ENCODE peak calls at places on chromosome 4, in six cellular contexts. One of them, this sample, is unnamed.

GRCh38 chr4:81757706-81758105 is 286.0 kb upstream of the RASGEF1B start:
- DNase-seq in fibroblast of the conjunctiva: no peak
- DNase-seq in AG04450: no peak
- DNase-seq in cerebellar cortex: no peak
- DNase-seq in activated CD8-positive, alpha-beta memory T cell treated with anti-CD3 and anti-CD28 coated beads for 4 hours: no peak
- DNase-seq in RPMI7951: no peak
- DNase-seq in this sample: no peak

GRCh38 chr4:55086561-55086960 is 38.8 kb downstream of the KDR start:
- DNase-seq in fibroblast of the conjunctiva: no peak
- DNase-seq in AG04450: no peak
- DNase-seq in cerebellar cortex: no peak
- DNase-seq in activated CD8-positive, alpha-beta memory T cell treated with anti-CD3 and anti-CD28 coated beads for 4 hours: no peak
- DNase-seq in RPMI7951: no peak
- DNase-seq in this sample: no peak

GRCh38 chr4:7303561-7303960 is 111.2 kb downstream of the SORCS2 start:
- DNase-seq in fibroblast of the conjunctiva: no peak
- DNase-seq in AG04450: no peak
- DNase-seq in cerebellar cortex: no peak
- DNase-seq in activated CD8-positive, alpha-beta memory T cell treated with anti-CD3 and anti-CD28 coated beads for 4 hours: no peak
- DNase-seq in RPMI7951: no peak
- DNase-seq in this sample: no peak

GRCh38 chr4:148800943-148801342 is 358.7 kb upstream of the NR3C2 start:
- DNase-seq in fibroblast of the conjunctiva: no peak
- DNase-seq in AG04450: no peak
- DNase-seq in cerebellar cortex: no peak
- DNase-seq in activated CD8-positive, alpha-beta memory T cell treated with anti-CD3 and anti-CD28 coated beads for 4 hours: no peak
- DNase-seq in RPMI7951: no peak
- DNase-seq in this sample: no peak

GRCh38 chr4:153962311-153963039 is 173.6 kb upstream of the SFRP2 start:
- DNase-seq in fibroblast of the conjunctiva: no peak
- DNase-seq in AG04450: no peak
- DNase-seq in cerebellar cortex: no peak
- DNase-seq in activated CD8-positive, alpha-beta memory T cell treated with anti-CD3 and anti-CD28 coated beads for 4 hours: no peak
- DNase-seq in RPMI7951: peak; percentile 67
- DNase-seq in this sample: no peak

GRCh38 chr4:120918788-120919187 is 3.7 kb downstream of the PRDM5 start:
- DNase-seq in fibroblast of the conjunctiva: peak; percentile 10
- DNase-seq in AG04450: no peak
- DNase-seq in cerebellar cortex: peak; percentile 7
- DNase-seq in activated CD8-positive, alpha-beta memory T cell treated with anti-CD3 and anti-CD28 coated beads for 4 hours: no peak
- DNase-seq in RPMI7951: no peak
- DNase-seq in this sample: no peak

GRCh38 chr4:76053730-76054129 is 17.9 kb upstream of the CXCL11 start:
- DNase-seq in fibroblast of the conjunctiva: no peak
- DNase-seq in AG04450: no peak
- DNase-seq in cerebellar cortex: no peak
- DNase-seq in activated CD8-positive, alpha-beta memory T cell treated with anti-CD3 and anti-CD28 coated beads for 4 hours: no peak
- DNase-seq in RPMI7951: peak; percentile 8
- DNase-seq in this sample: no peak

GRCh38 chr4:147550626-147551250 is 66.5 kb upstream of the TMEM184C start:
- DNase-seq in fibroblast of the conjunctiva: peak; percentile 13
- DNase-seq in AG04450: no peak
- DNase-seq in cerebellar cortex: no peak
- DNase-seq in activated CD8-positive, alpha-beta memory T cell treated with anti-CD3 and anti-CD28 coated beads for 4 hours: no peak
- DNase-seq in RPMI7951: peak; percentile 51
- DNase-seq in this sample: no peak

GRCh38 chr4:62644372-62644771 is 1444.2 kb downstream of the ADGRL3 start:
- DNase-seq in fibroblast of the conjunctiva: peak; percentile 3
- DNase-seq in AG04450: no peak
- DNase-seq in cerebellar cortex: peak; percentile 33
- DNase-seq in activated CD8-positive, alpha-beta memory T cell treated with anti-CD3 and anti-CD28 coated beads for 4 hours: no peak
- DNase-seq in RPMI7951: no peak
- DNase-seq in this sample: no peak

GRCh38 chr4:55866290-55866907 is 13.0 kb downstream of the EXOC1 start:
- DNase-seq in fibroblast of the conjunctiva: peak; percentile 87
- DNase-seq in AG04450: peak; percentile 72
- DNase-seq in cerebellar cortex: peak; percentile 5
- DNase-seq in activated CD8-positive, alpha-beta memory T cell treated with anti-CD3 and anti-CD28 coated beads for 4 hours: no peak
- DNase-seq in RPMI7951: peak; percentile 88
- DNase-seq in this sample: no peak

GRCh38 chr4:5780831-5781480 is 70.0 kb downstream of the EVC start:
- DNase-seq in fibroblast of the conjunctiva: no peak
- DNase-seq in AG04450: no peak
- DNase-seq in cerebellar cortex: no peak
- DNase-seq in activated CD8-positive, alpha-beta memory T cell treated with anti-CD3 and anti-CD28 coated beads for 4 hours: no peak
- DNase-seq in RPMI7951: peak; percentile 40
- DNase-seq in this sample: no peak